ENCODE peak calls at places on chromosomes 12 and 14, in five cellular contexts. Z is A549; J is stimulated activated naive CD8-positive, alpha-beta T cell treated with anti-CD3 and anti-CD28 coated beads, Interleukin-15, amount 100 ng/mL, for 72 hours; P is NCI-H748 treated with DMSO at 0.1 percent for 48 hours; Y is posterior vena cava. G is an unnamed sample.

GRCh38 chr12:88763536-88764100 is 183.3 kb upstream of the KITLG start:
- DNase-seq in Z (no peak), Y (no peak), P (no peak), J (no peak), G (no peak)

GRCh38 chr14:38994721-38995120 is 108.3 kb downstream of the SEC23A start:
- DNase-seq in P (no peak), Y (no peak), Z (no peak), J (no peak), G (peak; percentile 82)

GRCh38 chr12:6367969-6368892 is 7.1 kb downstream of the SCNN1A start:
- DNase-seq in P (no peak), Y (no peak), Z (no peak), J (no peak), G (no peak)

GRCh38 chr14:51977075-51977474 is 12.3 kb upstream of the RTRAF start:
- DNase-seq in Y (no peak), J (no peak), P (no peak), Z (no peak), G (no peak)

GRCh38 chr12:122989874-122990400 is 9.5 kb downstream of the ARL6IP4 start:
- DNase-seq in P (no peak), J (no peak), Y (no peak), Z (no peak), G (no peak)

GRCh38 chr12:99810718-99811593 is 163.4 kb downstream of the GARIN6 start:
- DNase-seq in Y (no peak), P (peak; percentile 82), Z (peak; percentile 20), J (no peak), G (peak; percentile 94)

GRCh38 chr14:105145381-105146180 is 23.0 kb downstream of the JAG2 start:
- DNase-seq in P (no peak), J (no peak), Z (no peak), Y (peak; percentile 76), G (no peak)

GRCh38 chr14:31968107-31968810 is 108.8 kb upstream of the ARHGAP5 start:
- DNase-seq in P (no peak), J (no peak), Z (no peak), Y (no peak), G (no peak)

GRCh38 chr12:16221776-16222175 is 55.7 kb downstream of the SLC15A5 start:
- DNase-seq in Y (no peak), P (no peak), Z (no peak), J (no peak), G (no peak)

GRCh38 chr12:24948452-24948815 is 467 bp downstream of the BCAT1 start:
- DNase-seq in P (no peak), Z (peak; percentile 31), Y (no peak), J (peak; percentile 59), G (no peak)

GRCh38 chr12:80846930-80847329 is 90.8 kb downstream of the LIN7A start:
- DNase-seq in J (no peak), Z (no peak), P (peak; percentile 86), Y (no peak), G (peak; percentile 95)

GRCh38 chr12:4766445-4766844 is 46.2 kb downstream of the GALNT8 start:
- DNase-seq in Z (no peak), J (no peak), P (no peak), Y (no peak), G (no peak)

GRCh38 chr12:53624956-53625355 is 1.2 kb downstream of the ATF7 start:
- DNase-seq in J (no peak), Z (no peak), P (no peak), Y (no peak), G (no peak)

GRCh38 chr14:44404021-44404420 is 103.1 kb downstream of the FSCB start:
- DNase-seq in J (no peak), P (no peak), Y (no peak), Z (no peak), G (peak; percentile 88)

GRCh38 chr12:18753481-18754117 is 15.7 kb downstream of the CAPZA3 start:
- DNase-seq in J (no peak), Y (peak; percentile 79), P (no peak), Z (no peak), G (no peak)

GRCh38 chr12:113939867-113940266 is 26.3 kb downstream of the RBM19 start:
- DNase-seq in J (no peak), Z (no peak), Y (no peak), P (no peak), G (no peak)

GRCh38 chr12:106088246-106089200 is 50.2 kb downstream of the NUAK1 start:
- DNase-seq in P (no peak), Z (no peak), Y (no peak), J (no peak), G (no peak)

GRCh38 chr12:49965836-49966235 is 4.2 kb downstream of the AQP5 start:
- DNase-seq in Z (no peak), J (no peak), P (no peak), Y (no peak), G (no peak)

GRCh38 chr12:10392394-10392930 is 2.6 kb upstream of the KLRK1 start:
- DNase-seq in P (no peak), Z (peak; percentile 15), J (peak; percentile 64), Y (no peak), G (peak; percentile 13)

GRCh38 chr12:89962648-89963047 is 254.0 kb upstream of the ATP2B1 start:
- DNase-seq in Y (no peak), Z (no peak), J (no peak), P (no peak), G (no peak)

GRCh38 chr14:89721991-89722390 is 232.5 kb downstream of the EFCAB11 start:
- DNase-seq in P (no peak), J (no peak), Z (no peak), Y (no peak), G (no peak)

GRCh38 chr14:105064721-105065143 is 498 bp downstream of the GPR132 start:
- DNase-seq in Z (no peak), Y (peak; percentile 82), J (peak; percentile 51), P (no peak), G (no peak)

GRCh38 chr14:64438181-64438839 is 27.0 kb upstream of the AKAP5 start:
- DNase-seq in Y (no peak), J (no peak), Z (peak; percentile 67), P (no peak), G (no peak)

GRCh38 chr12:100574262-100575074 is 984 bp downstream of the GAS2L3 start:
- DNase-seq in P (no peak), Y (no peak), J (no peak), Z (peak; percentile 7), G (peak; percentile 84)

GRCh38 chr12:2451025-2451424 is 343.7 kb upstream of the FKBP4 start:
- DNase-seq in Y (no peak), Z (no peak), P (no peak), J (no peak), G (no peak)

GRCh38 chr12:110465024-110465423 is 3.0 kb downstream of the GPN3 start:
- DNase-seq in P (no peak), J (no peak), Y (no peak), Z (no peak), G (no peak)

GRCh38 chr12:106074706-106075392 is 63.9 kb downstream of the NUAK1 start:
- DNase-seq in P (no peak), Y (no peak), Z (no peak), J (no peak), G (no peak)

GRCh38 chr12:1093166-1093751 is 102.2 kb downstream of the ERC1 start:
- DNase-seq in Z (peak; percentile 20), P (peak; percentile 53), J (peak; percentile 28), Y (no peak), G (peak; percentile 76)

GRCh38 chr14:36055681-36056225 is 120.8 kb downstream of the PTCSC3 start:
- DNase-seq in Z (no peak), J (no peak), Y (no peak), P (no peak), G (no peak)

GRCh38 chr12:18990866-18991265 is 138.7 kb upstream of the PLEKHA5 start:
- DNase-seq in Z (no peak), J (no peak), Y (no peak), P (no peak), G (no peak)

GRCh38 chr14:103629503-103630121 is 601 bp downstream of the KLC1 start:
- DNase-seq in P (no peak), Y (peak; percentile 89), J (peak; percentile 58), Z (peak; percentile 43), G (peak; percentile 82)

GRCh38 chr12:47736877-47737676 is 11.8 kb upstream of the ENDOU start:
- DNase-seq in Z (no peak), Y (peak; percentile 97), P (no peak), J (no peak), G (peak; percentile 35)

GRCh38 chr14:72975776-72976175 is 49.5 kb downstream of the DCAF4 start:
- DNase-seq in Y (no peak), Z (peak; percentile 29), J (no peak), P (no peak), G (no peak)

GRCh38 chr14:90846511-90846910 is 30.3 kb upstream of the TTC7B start:
- DNase-seq in P (no peak), Z (no peak), Y (no peak), J (no peak), G (no peak)